ENCODE peak calls at places on chromosomes 3 and 15, in six cellular contexts. L is Daoy, S is KBM-7, I is neural crest cell, K is transverse colon, G is NT2/D1. A is an unnamed sample.
A peak's percentile ranks its signal among the peaks of the same experiment; 100 is the strongest.

GRCh38 chr3:159186581-159186980 is 384.7 kb downstream of the MFSD1 start:
- DNase-seq in L (no peak), S (no peak), I (no peak), K (no peak), G (no peak), A (no peak)

GRCh38 chr3:194572131-194572789 is 61.0 kb downstream of the TMEM44 start:
- DNase-seq in L (peak; percentile 93), S (no peak), I (no peak), K (peak; percentile 25), G (no peak), A (no peak)

GRCh38 chr15:66730168-66731014 is 28.4 kb downstream of the SMAD6 start:
- DNase-seq in L (peak; percentile 64), S (no peak), I (no peak), K (no peak), G (no peak), A (no peak)

GRCh38 chr3:74529145-74529544 is 85.3 kb downstream of the CNTN3 start:
- DNase-seq in L (no peak), S (no peak), I (no peak), K (no peak), G (no peak), A (no peak)

GRCh38 chr3:60948488-60948887 is 302.8 kb downstream of the FHIT start:
- DNase-seq in L (no peak), S (no peak), I (no peak), K (no peak), G (no peak), A (no peak)

GRCh38 chr3:35723480-35724097 is 84.3 kb downstream of the ARPP21 start:
- DNase-seq in L (no peak), S (no peak), I (no peak), K (no peak), G (no peak), A (no peak)

GRCh38 chr3:16589867-16590624 is 15.2 kb downstream of the DAZL start:
- DNase-seq in L (no peak), S (no peak), I (no peak), K (no peak), G (no peak), A (no peak)

GRCh38 chr3:184563569-184563925 is 2.0 kb downstream of the EPHB3 start:
- DNase-seq in L (no peak), S (no peak), I (no peak), K (no peak), G (no peak), A (no peak)

GRCh38 chr15:82933576-82933975 is 18.9 kb downstream of the HOMER2 start:
- DNase-seq in L (peak; percentile 16), S (no peak), I (no peak), K (no peak), G (no peak), A (no peak)

GRCh38 chr15:67840747-67841634 is 1.1 kb upstream of the RNU6-1 start:
- DNase-seq in L (peak; percentile 31), S (peak; percentile 81), I (no peak), K (peak; percentile 34), G (no peak), A (no peak)

GRCh38 chr15:66284276-66284675 is 9.1 kb upstream of the DIS3L start:
- DNase-seq in L (no peak), S (no peak), I (no peak), K (no peak), G (no peak), A (no peak)

GRCh38 chr15:68487087-68487843 is 55.3 kb upstream of the ITGA11 start:
- DNase-seq in L (peak; percentile 31), S (no peak), I (no peak), K (no peak), G (no peak), A (no peak)

GRCh38 chr3:38227989-38228388 is 37.6 kb upstream of the SLC22A13 start:
- DNase-seq in L (no peak), S (no peak), I (no peak), K (no peak), G (no peak), A (no peak)

GRCh38 chr3:148077318-148077923 is 620.3 kb upstream of the AGTR1 start:
- DNase-seq in L (no peak), S (peak; percentile 32), I (no peak), K (no peak), G (no peak), A (peak; percentile 42)

GRCh38 chr15:67524235-67524634 is 3.3 kb downstream of the C15orf61 start:
- DNase-seq in L (no peak), S (no peak), I (no peak), K (no peak), G (no peak), A (no peak)

GRCh38 chr15:33191641-33192040 is 2.9 kb downstream of the FMN1 start:
- DNase-seq in L (no peak), S (no peak), I (no peak), K (no peak), G (no peak), A (no peak)

GRCh38 chr15:99139276-99139675 is 34.4 kb downstream of the SYNM start:
- DNase-seq in L (no peak), S (no peak), I (no peak), K (no peak), G (peak; percentile 33), A (no peak)

GRCh38 chr3:45682786-45683185 is 6.4 kb upstream of the SACM1L start:
- DNase-seq in L (no peak), S (no peak), I (no peak), K (no peak), G (no peak), A (no peak)

GRCh38 chr15:68769702-68770101 is 51.0 kb downstream of the ANP32A start:
- DNase-seq in L (no peak), S (no peak), I (no peak), K (no peak), G (no peak), A (no peak)

GRCh38 chr3:128971421-128971820 is 22.5 kb downstream of the CFAP92 start:
- DNase-seq in L (no peak), S (no peak), I (no peak), K (peak; percentile 22), G (no peak), A (no peak)

GRCh38 chr15:75545066-75545465 is 34.0 kb downstream of the PTPN9 start:
- DNase-seq in L (no peak), S (no peak), I (no peak), K (no peak), G (no peak), A (no peak)

GRCh38 chr3:127853681-127854080 is 31.4 kb upstream of the MGLL start:
- DNase-seq in L (peak; percentile 12), S (no peak), I (no peak), K (peak; percentile 12), G (no peak), A (peak; percentile 66)

GRCh38 chr3:129119365-129120100 is 2.1 kb downstream of the RAB43 start:
- DNase-seq in L (no peak), S (peak; percentile 28), I (no peak), K (peak; percentile 76), G (no peak), A (no peak)

GRCh38 chr3:127088511-127089430 is 104.2 kb upstream of the PRR23E start:
- DNase-seq in L (no peak), S (no peak), I (no peak), K (no peak), G (no peak), A (no peak)

GRCh38 chr3:95588473-95588872 is 1225.9 kb upstream of the EPHA6 start:
- DNase-seq in L (no peak), S (no peak), I (no peak), K (no peak), G (no peak), A (no peak)

GRCh38 chr3:170419301-170420087 is 826 bp downstream of the CLDN11 start:
- DNase-seq in L (no peak), S (peak; percentile 22), I (peak; percentile 29), K (no peak), G (no peak), A (no peak)

GRCh38 chr3:108055931-108056330 is 34.9 kb downstream of the CD47 start:
- DNase-seq in L (no peak), S (no peak), I (no peak), K (no peak), G (no peak), A (no peak)

GRCh38 chr15:101578443-101578894 is 73.7 kb downstream of the TM2D3 start:
- DNase-seq in L (peak; percentile 64), S (peak; percentile 61), I (peak; percentile 18), K (peak; percentile 70), G (peak; percentile 28), A (peak; percentile 88)

GRCh38 chr15:40776537-40777141 is 6.9 kb downstream of the C15orf62 start:
- DNase-seq in L (peak; percentile 88), S (no peak), I (no peak), K (no peak), G (no peak), A (peak; percentile 77)

GRCh38 chr3:152047465-152047864 is 174.0 kb downstream of the SUCNR1 start:
- DNase-seq in L (peak; percentile 21), S (no peak), I (no peak), K (no peak), G (no peak), A (no peak)

GRCh38 chr15:69265347-69265955 is 33.3 kb upstream of the PAQR5 start:
- DNase-seq in L (no peak), S (peak; percentile 60), I (no peak), K (no peak), G (peak; percentile 13), A (peak; percentile 62)

GRCh38 chr3:4720316-4721075 is 227.3 kb downstream of the ITPR1 start:
- DNase-seq in L (peak; percentile 57), S (peak; percentile 87), I (no peak), K (peak; percentile 72), G (peak; percentile 55), A (no peak)

GRCh38 chr3:121855555-121855954 is 20.5 kb downstream of the EAF2 start:
- DNase-seq in L (no peak), S (peak; percentile 47), I (no peak), K (no peak), G (peak; percentile 47), A (peak; percentile 51)

GRCh38 chr15:50873935-50874353 is 34.5 kb upstream of the AP4E1 start:
- DNase-seq in L (no peak), S (peak; percentile 66), I (no peak), K (no peak), G (no peak), A (no peak)

GRCh38 chr3:126179825-126180476 is 435 bp downstream of the ALDH1L1 start:
- DNase-seq in L (peak; percentile 67), S (no peak), I (peak; percentile 29), K (peak; percentile 26), G (peak; percentile 33), A (no peak)

GRCh38 chr3:141015486-141015885 is 35.7 kb upstream of the SPSB4 start:
- DNase-seq in L (peak; percentile 32), S (no peak), I (no peak), K (no peak), G (no peak), A (no peak)

GRCh38 chr15:97319316-97319715 is 641.2 kb upstream of the ARRDC4 start:
- DNase-seq in L (no peak), S (no peak), I (no peak), K (no peak), G (no peak), A (no peak)

GRCh38 chr3:44893097-44893496 is 18.7 kb downstream of the TGM4 start:
- DNase-seq in L (peak; percentile 74), S (no peak), I (no peak), K (no peak), G (no peak), A (no peak)

GRCh38 chr15:97126556-97127233 is 796.2 kb downstream of the NR2F2 start:
- DNase-seq in L (peak; percentile 75), S (no peak), I (no peak), K (no peak), G (peak; percentile 33), A (peak; percentile 25)

A was measured in T47D.